ENCODE peak calls at places on chromosome 3, in seven cellular contexts. One of them, this sample, is unnamed.
A peak's percentile ranks its signal among the peaks of the same experiment; 100 is the strongest.

GRCh38 chr3:48500656-48501055 is 3.3 kb downstream of the SHISA5 start:
- DNase-seq in AG04450: no peak
- DNase-seq in aorta: no peak
- DNase-seq in activated CD4-positive, CD25-positive, alpha-beta regulatory T cell: no peak
- DNase-seq in psoas muscle: no peak
- DNase-seq in GM18507: no peak
- DNase-seq in choroid plexus epithelial cell: no peak
- DNase-seq in this sample: no peak

GRCh38 chr3:76551739-76552138 is 488.2 kb upstream of the ROBO2 start:
- DNase-seq in AG04450: no peak
- DNase-seq in aorta: no peak
- DNase-seq in activated CD4-positive, CD25-positive, alpha-beta regulatory T cell: no peak
- DNase-seq in psoas muscle: no peak
- DNase-seq in GM18507: no peak
- DNase-seq in choroid plexus epithelial cell: no peak
- DNase-seq in this sample: no peak

GRCh38 chr3:98732239-98733054 is 30.7 kb upstream of the ST3GAL6 start:
- DNase-seq in AG04450: no peak
- DNase-seq in aorta: peak; percentile 65
- DNase-seq in activated CD4-positive, CD25-positive, alpha-beta regulatory T cell: no peak
- DNase-seq in psoas muscle: peak; percentile 68
- DNase-seq in GM18507: no peak
- DNase-seq in choroid plexus epithelial cell: peak; percentile 26
- DNase-seq in this sample: no peak

GRCh38 chr3:14497321-14497720 is 42.8 kb downstream of the GRIP2 start:
- DNase-seq in AG04450: no peak
- DNase-seq in aorta: no peak
- DNase-seq in activated CD4-positive, CD25-positive, alpha-beta regulatory T cell: no peak
- DNase-seq in psoas muscle: peak; percentile 39
- DNase-seq in GM18507: no peak
- DNase-seq in choroid plexus epithelial cell: no peak
- DNase-seq in this sample: no peak

GRCh38 chr3:19702416-19703078 is 231.5 kb downstream of the EFHB start:
- DNase-seq in AG04450: no peak
- DNase-seq in aorta: peak; percentile 44
- DNase-seq in activated CD4-positive, CD25-positive, alpha-beta regulatory T cell: no peak
- DNase-seq in psoas muscle: no peak
- DNase-seq in GM18507: no peak
- DNase-seq in choroid plexus epithelial cell: no peak
- DNase-seq in this sample: no peak

GRCh38 chr3:73719877-73720276 is 95.1 kb upstream of the PDZRN3 start:
- DNase-seq in AG04450: no peak
- DNase-seq in aorta: peak; percentile 46
- DNase-seq in activated CD4-positive, CD25-positive, alpha-beta regulatory T cell: no peak
- DNase-seq in psoas muscle: no peak
- DNase-seq in GM18507: no peak
- DNase-seq in choroid plexus epithelial cell: peak; percentile 75
- DNase-seq in this sample: no peak

GRCh38 chr3:185332026-185332735 is 30.8 kb upstream of the MAP3K13 start:
- DNase-seq in AG04450: peak; percentile 39
- DNase-seq in aorta: no peak
- DNase-seq in activated CD4-positive, CD25-positive, alpha-beta regulatory T cell: no peak
- DNase-seq in psoas muscle: no peak
- DNase-seq in GM18507: no peak
- DNase-seq in choroid plexus epithelial cell: peak; percentile 94
- DNase-seq in this sample: no peak

GRCh38 chr3:186990878-186991308 is 60.6 kb downstream of the ST6GAL1 start:
- DNase-seq in AG04450: no peak
- DNase-seq in aorta: peak; percentile 80
- DNase-seq in activated CD4-positive, CD25-positive, alpha-beta regulatory T cell: no peak
- DNase-seq in psoas muscle: no peak
- DNase-seq in GM18507: no peak
- DNase-seq in choroid plexus epithelial cell: peak; percentile 66
- DNase-seq in this sample: no peak

GRCh38 chr3:39809181-39809994 is at the start of gene MYRIP:
- DNase-seq in AG04450: no peak
- DNase-seq in aorta: no peak
- DNase-seq in activated CD4-positive, CD25-positive, alpha-beta regulatory T cell: no peak
- DNase-seq in psoas muscle: peak; percentile 83
- DNase-seq in GM18507: peak; percentile 36
- DNase-seq in choroid plexus epithelial cell: peak; percentile 13
- DNase-seq in this sample: no peak

GRCh38 chr3:16600771-16601538 is 4.3 kb downstream of the DAZL start:
- DNase-seq in AG04450: peak; percentile 68
- DNase-seq in aorta: peak; percentile 87
- DNase-seq in activated CD4-positive, CD25-positive, alpha-beta regulatory T cell: peak; percentile 58
- DNase-seq in psoas muscle: peak; percentile 88
- DNase-seq in GM18507: no peak
- DNase-seq in choroid plexus epithelial cell: peak; percentile 94
- DNase-seq in this sample: peak; percentile 66

This sample was measured in T-cell.